ENCODE peak calls at places on chromosomes 16 and 17, in six cellular contexts. G, T, O, K, L and J are unnamed samples.

GRCh38 chr17:2034157-2034556 is 4.2 kb downstream of the DPH1 start:
- DNase-seq in K (no peak), O (peak), L (no peak), T (no peak), G (no peak), J (no peak)

GRCh38 chr17:82411396-82412053 is 6.6 kb upstream of the HEXD start:
- DNase-seq in O (no peak), G (no peak), K (no peak), L (no peak), T (no peak), J (no peak)

GRCh38 chr17:76142044-76143041 is 1.3 kb upstream of the FOXJ1 start:
- DNase-seq in T (no peak), L (no peak), O (no peak), G (no peak), K (no peak), J (no peak)

GRCh38 chr17:8152112-8152775 is at the start of gene PER1:
- DNase-seq in O (peak), T (peak), K (peak), G (peak), L (peak), J (peak)

GRCh38 chr17:42286411-42287295 is 1.6 kb upstream of the STAT5A start:
- DNase-seq in G (no peak), L (no peak), O (no peak), T (no peak), K (no peak), J (no peak)

GRCh38 chr17:34201225-34201624 is 53.9 kb upstream of the CCL2 start:
- DNase-seq in T (no peak), G (no peak), K (no peak), L (no peak), O (no peak), J (no peak)

GRCh38 chr17:27463235-27463677 is 7.0 kb downstream of the KSR1 start:
- DNase-seq in L (no peak), G (no peak), O (peak), K (no peak), T (no peak), J (no peak)

GRCh38 chr16:81921415-81921814 is 89.9 kb downstream of the SDR42E1 start:
- DNase-seq in L (no peak), T (no peak), O (no peak), K (no peak), G (no peak), J (no peak)

GRCh38 chr17:74453665-74454196 is 12.7 kb upstream of the CD300A start:
- DNase-seq in K (peak), G (peak), L (no peak), T (peak), O (no peak), J (peak)

GRCh38 chr16:30902070-30902972 is 5.9 kb downstream of the CTF1 start:
- DNase-seq in G (peak), T (peak), K (peak), L (no peak), O (peak), J (peak)

GRCh38 chr17:76107507-76107906 is 3.9 kb upstream of the EXOC7 start:
- DNase-seq in K (no peak), G (no peak), L (no peak), T (no peak), O (no peak), J (no peak)

GRCh38 chr16:21064203-21064602 is 86.4 kb downstream of the DNAH3 start:
- DNase-seq in O (no peak), L (no peak), K (no peak), T (no peak), G (no peak), J (no peak)

GRCh38 chr17:41518031-41518430 is 659 bp downstream of the KRT15 start:
- DNase-seq in L (no peak), G (no peak), K (no peak), T (no peak), O (no peak), J (no peak)

GRCh38 chr17:83132251-83133081 is 53.1 kb downstream of the METRNL start:
- DNase-seq in G (no peak), L (no peak), T (no peak), K (no peak), O (no peak), J (no peak)

GRCh38 chr16:56332464-56333079 is 92.8 kb downstream of the AMFR start:
- DNase-seq in T (no peak), K (peak), O (peak), L (no peak), G (no peak), J (no peak)

GRCh38 chr16:4217246-4218131 is 24.4 kb downstream of the SRL start:
- DNase-seq in K (peak), G (no peak), L (no peak), O (no peak), T (no peak), J (no peak)

GRCh38 chr16:12094537-12095265 is 118.2 kb downstream of the SNX29 start:
- DNase-seq in T (no peak), K (no peak), L (no peak), G (no peak), O (no peak), J (no peak)

GRCh38 chr17:75521951-75522727 is 3.4 kb upstream of the LLGL2 start:
- DNase-seq in T (no peak), O (no peak), L (no peak), K (no peak), G (no peak), J (no peak)

GRCh38 chr17:74147436-74147835 is 56.0 kb upstream of the RPL38 start:
- DNase-seq in G (no peak), O (no peak), L (no peak), K (no peak), T (no peak), J (no peak)

GRCh38 chr16:15435216-15435864 is 952 bp downstream of the BMERB1 start:
- DNase-seq in K (peak), G (no peak), T (no peak), O (no peak), L (no peak), J (no peak)